ENCODE peak calls at places on chromosome 14, in seven cellular contexts. F is GM04503; X is DMS 273 treated with DMSO at 0.1 percent for 48 hours; A is stimulated activated CD8-positive, alpha-beta memory T cell treated with anti-CD3 and anti-CD28 coated beads, Interleukin-15, amount 100 ng/mL, for 24 hours; L is GM13976; E is endothelial cell; H is lower lobe of right lung. M is an unnamed sample.

GRCh38 chr14:99779751-99780150 is 13.5 kb upstream of the EML1 start:
- DNase-seq in F (peak; percentile 29), H (no peak), L (no peak), X (no peak), E (no peak), A (no peak), M (no peak)

GRCh38 chr14:75440733-75441474 is 13.1 kb downstream of the JDP2 start:
- DNase-seq in A (no peak), X (no peak), F (peak; percentile 74), H (peak; percentile 65), L (no peak), E (no peak), M (no peak)

GRCh38 chr14:100654814-100655795 is 67.9 kb upstream of the BEGAIN start:
- DNase-seq in A (no peak), F (no peak), H (peak; percentile 62), L (peak; percentile 87), X (no peak), E (peak; percentile 71), M (no peak)

GRCh38 chr14:89899917-89900680 is 54.4 kb downstream of the EFCAB11 start:
- DNase-seq in X (no peak), F (no peak), E (peak; percentile 42), L (peak; percentile 35), H (no peak), A (no peak), M (no peak)

GRCh38 chr14:51883232-51883631 is 22.8 kb downstream of the GNG2 start:
- DNase-seq in E (no peak), H (no peak), A (no peak), L (no peak), F (no peak), X (no peak), M (no peak)

GRCh38 chr14:68394113-68394718 is 398.7 kb downstream of the ZFP36L1 start:
- DNase-seq in A (no peak), F (no peak), L (no peak), E (no peak), H (no peak), X (no peak), M (no peak)

GRCh38 chr14:59570122-59570521 is 6.5 kb downstream of the CCDC175 start:
- DNase-seq in A (no peak), E (no peak), H (no peak), X (peak; percentile 34), F (no peak), L (no peak), M (peak; percentile 48)

GRCh38 chr14:100059433-100059781 is 5.8 kb upstream of the EVL start:
- DNase-seq in E (no peak), H (no peak), A (no peak), L (no peak), F (no peak), X (no peak), M (no peak)

GRCh38 chr14:26381405-26381804 is 216.4 kb downstream of the NOVA1 start:
- DNase-seq in H (no peak), A (no peak), L (no peak), F (no peak), E (no peak), X (no peak), M (no peak)

GRCh38 chr14:105900398-105901160 is 374.2 kb downstream of the TMEM121 start:
- DNase-seq in E (no peak), H (no peak), X (no peak), A (no peak), L (no peak), F (no peak), M (no peak)

GRCh38 chr14:102071283-102071998 is 15.4 kb downstream of the HSP90AA1 start:
- DNase-seq in E (no peak), F (no peak), L (no peak), H (no peak), A (no peak), X (no peak), M (no peak)

GRCh38 chr14:100665518-100666032 is 61.1 kb upstream of the DLK1 start:
- DNase-seq in H (no peak), A (no peak), L (no peak), E (no peak), X (no peak), F (no peak), M (no peak)

GRCh38 chr14:104116544-104117340 is 21.6 kb upstream of the KIF26A start:
- DNase-seq in A (no peak), F (no peak), X (no peak), E (no peak), H (peak; percentile 79), L (no peak), M (no peak)

GRCh38 chr14:34649344-34649743 is 19.4 kb upstream of the SNX6 start:
- DNase-seq in X (no peak), H (no peak), A (no peak), F (peak; percentile 68), E (no peak), L (no peak), M (no peak)

GRCh38 chr14:101709533-101709881 is 52.0 kb upstream of the PPP2R5C start:
- DNase-seq in A (no peak), H (no peak), X (no peak), F (no peak), L (peak; percentile 11), E (no peak), M (no peak)

GRCh38 chr14:74952697-74953484 is 2.5 kb downstream of the PGF start:
- DNase-seq in A (no peak), L (no peak), X (peak; percentile 80), H (no peak), E (no peak), F (no peak), M (no peak)

GRCh38 chr14:103074699-103075341 is 9.2 kb upstream of the LBHD2 start:
- DNase-seq in L (peak; percentile 56), X (no peak), H (peak; percentile 96), F (no peak), E (no peak), A (no peak), M (no peak)

GRCh38 chr14:67623114-67623513 is 3.4 kb downstream of the ARG2 start:
- DNase-seq in X (no peak), F (no peak), E (no peak), A (no peak), L (no peak), H (no peak), M (peak; percentile 67)

GRCh38 chr14:68757618-68758081 is 35.2 kb downstream of the ZFP36L1 start:
- DNase-seq in E (no peak), A (no peak), L (no peak), F (peak; percentile 40), X (no peak), H (peak; percentile 71), M (no peak)

GRCh38 chr14:51564460-51564859 is 87.2 kb upstream of the FRMD6 start:
- DNase-seq in F (no peak), X (no peak), A (no peak), H (no peak), L (no peak), E (no peak), M (peak; percentile 22)

GRCh38 chr14:75960219-75960618 is 21.6 kb downstream of the TGFB3 start:
- DNase-seq in X (no peak), F (no peak), E (no peak), L (peak; percentile 73), H (no peak), A (no peak), M (no peak)

GRCh38 chr14:25833341-25834121 is 764.3 kb downstream of the NOVA1 start:
- DNase-seq in F (no peak), H (no peak), A (no peak), X (no peak), L (no peak), E (peak; percentile 62), M (peak; percentile 67)

GRCh38 chr14:83975435-83976222 is 1554.3 kb upstream of the FLRT2 start:
- DNase-seq in X (no peak), E (no peak), A (no peak), H (no peak), L (no peak), F (no peak), M (no peak)

GRCh38 chr14:99430491-99430890 is 50.2 kb downstream of the SETD3 start:
- DNase-seq in L (no peak), E (peak; percentile 56), H (peak; percentile 56), X (no peak), A (no peak), F (no peak), M (no peak)

GRCh38 chr14:74459289-74459946 is 33.4 kb upstream of the SYNDIG1L start:
- DNase-seq in E (peak; percentile 60), A (no peak), H (no peak), L (peak; percentile 64), F (no peak), X (no peak), M (no peak)

GRCh38 chr14:92122761-92123160 is 992 bp downstream of the CPSF2 start:
- DNase-seq in H (no peak), F (no peak), L (no peak), E (no peak), A (no peak), X (no peak), M (no peak)

GRCh38 chr14:90114554-90114953 is 52.8 kb downstream of the KCNK13 start:
- DNase-seq in A (no peak), F (no peak), X (no peak), H (no peak), L (no peak), E (peak; percentile 3), M (no peak)

GRCh38 chr14:66493750-66494149 is 7.6 kb downstream of the CCDC196 start:
- DNase-seq in X (no peak), A (no peak), L (no peak), F (no peak), H (no peak), E (no peak), M (no peak)

GRCh38 chr14:61803755-61804154 is 41.5 kb downstream of the SNAPC1 start:
- DNase-seq in E (no peak), H (no peak), L (no peak), A (no peak), X (no peak), F (no peak), M (no peak)